ENCODE peak calls at places on chromosomes 6 and 20, in nine cellular contexts. C is fibroblast of pulmonary artery; Y is stimulated activated CD4-positive, alpha-beta T cell treated with anti-CD3 and anti-CD28 coated beads, Interleukin-1b, Interleukin-23, amount 100 ng/mL, for 48 hours; G is NCI-H2029 treated with DMSO at 0.1 percent for 48 hours; E is effector memory CD8-positive, alpha-beta T cell; H is naive thymus-derived CD8-positive, alpha-beta T cell; V is right cardiac atrium; Q is DMS153; F is iPS DF 6.9. B is an unnamed sample.
A peak's percentile ranks its signal among the peaks of the same experiment; 100 is the strongest.

GRCh38 chr6:149897015-149897697 is 757 bp downstream of the RAET1E start:
- DNase-seq in C (peak; percentile 93), Y (no peak), G (no peak), E (no peak), H (no peak), V (peak; percentile 95), Q (no peak), F (no peak), B (peak; percentile 94)

GRCh38 chr6:17202526-17202925 is 78.6 kb upstream of the RBM24 start:
- DNase-seq in C (no peak), Y (no peak), G (no peak), E (no peak), H (no peak), V (no peak), Q (peak; percentile 29), F (no peak), B (no peak)

GRCh38 chr6:97524846-97525245 is 241.8 kb upstream of the MMS22L start:
- DNase-seq in C (no peak), Y (no peak), G (no peak), E (no peak), H (no peak), V (no peak), Q (peak; percentile 61), F (peak; percentile 54), B (no peak)

GRCh38 chr20:45993197-45993951 is 15.3 kb upstream of the MMP9 start:
- DNase-seq in C (peak; percentile 22), Y (no peak), G (peak; percentile 12), E (no peak), H (no peak), V (no peak), Q (no peak), F (no peak), B (peak; percentile 28)

GRCh38 chr6:89302936-89303335 is 12.2 kb downstream of the GABRR2 start:
- DNase-seq in C (no peak), Y (no peak), G (no peak), E (no peak), H (no peak), V (no peak), Q (no peak), F (no peak), B (no peak)

GRCh38 chr6:42450314-42451145 is 1.2 kb downstream of the TRERF1 start:
- DNase-seq in C (peak; percentile 36), Y (peak; percentile 31), G (no peak), E (no peak), H (peak; percentile 22), V (peak; percentile 76), Q (no peak), F (no peak), B (no peak)

GRCh38 chr6:78864957-78865356 is 2.4 kb upstream of the IRAK1BP1 start:
- DNase-seq in C (no peak), Y (no peak), G (no peak), E (no peak), H (no peak), V (no peak), Q (no peak), F (no peak), B (no peak)

GRCh38 chr6:7204726-7205125 is 97.0 kb downstream of the RREB1 start:
- DNase-seq in C (peak; percentile 9), Y (no peak), G (no peak), E (no peak), H (no peak), V (no peak), Q (no peak), F (no peak), B (no peak)

GRCh38 chr6:15061176-15061575 is 184.7 kb upstream of the JARID2 start:
- DNase-seq in C (no peak), Y (no peak), G (no peak), E (no peak), H (no peak), V (no peak), Q (peak; percentile 53), F (no peak), B (no peak)

GRCh38 chr6:148447521-148448230 is 105.0 kb downstream of the SASH1 start:
- DNase-seq in C (no peak), Y (no peak), G (no peak), E (no peak), H (no peak), V (no peak), Q (no peak), F (no peak), B (no peak)

GRCh38 chr6:160085226-160085625 is 36.4 kb upstream of the SLC22A1 start:
- DNase-seq in C (no peak), Y (no peak), G (no peak), E (no peak), H (no peak), V (no peak), Q (no peak), F (no peak), B (no peak)

B was measured in fibroblast of mammary gland.